ENCODE peak calls at places on chromosomes 2 and 18, in five cellular contexts. One of them, this sample, is unnamed.

GRCh38 chr2:37389984-37390765 is 45.7 kb downstream of the QPCT start:
- DNase-seq in CD8-positive, alpha-beta memory T cell: peak; percentile 76
- DNase-seq in esophagus squamous epithelium: no peak
- DNase-seq in Peyer's patch: no peak
- DNase-seq in MM.1S: peak; percentile 94
- DNase-seq in this sample: peak; percentile 85

GRCh38 chr2:172351586-172351985 is 75.8 kb upstream of the ITGA6 start:
- DNase-seq in CD8-positive, alpha-beta memory T cell: no peak
- DNase-seq in esophagus squamous epithelium: no peak
- DNase-seq in MM.1S: no peak
- DNase-seq in Peyer's patch: no peak
- DNase-seq in this sample: no peak

GRCh38 chr2:189083088-189083487 is 96.5 kb downstream of the COL5A2 start:
- DNase-seq in esophagus squamous epithelium: no peak
- DNase-seq in MM.1S: no peak
- DNase-seq in Peyer's patch: no peak
- DNase-seq in CD8-positive, alpha-beta memory T cell: no peak
- DNase-seq in this sample: no peak

GRCh38 chr2:25215948-25216679 is 47.7 kb upstream of the POMC start:
- DNase-seq in CD8-positive, alpha-beta memory T cell: peak; percentile 92
- DNase-seq in esophagus squamous epithelium: peak; percentile 18
- DNase-seq in Peyer's patch: peak; percentile 76
- DNase-seq in MM.1S: no peak
- DNase-seq in this sample: peak; percentile 92

GRCh38 chr18:36179562-36180334 is 7.5 kb upstream of the MOCOS start:
- DNase-seq in MM.1S: no peak
- DNase-seq in esophagus squamous epithelium: no peak
- DNase-seq in Peyer's patch: no peak
- DNase-seq in CD8-positive, alpha-beta memory T cell: no peak
- DNase-seq in this sample: no peak

GRCh38 chr2:60806988-60807681 is 51.1 kb downstream of the PAPOLG start:
- DNase-seq in esophagus squamous epithelium: no peak
- DNase-seq in Peyer's patch: no peak
- DNase-seq in MM.1S: peak; percentile 17
- DNase-seq in CD8-positive, alpha-beta memory T cell: peak; percentile 48
- DNase-seq in this sample: peak; percentile 37

GRCh38 chr2:231563378-231563961 is 29.2 kb upstream of the TEX44 start:
- DNase-seq in MM.1S: peak; percentile 52
- DNase-seq in Peyer's patch: no peak
- DNase-seq in CD8-positive, alpha-beta memory T cell: no peak
- DNase-seq in esophagus squamous epithelium: no peak
- DNase-seq in this sample: no peak

GRCh38 chr2:238380785-238381184 is 45.9 kb upstream of the ASB1 start:
- DNase-seq in esophagus squamous epithelium: no peak
- DNase-seq in CD8-positive, alpha-beta memory T cell: no peak
- DNase-seq in MM.1S: no peak
- DNase-seq in Peyer's patch: no peak
- DNase-seq in this sample: no peak

GRCh38 chr2:118569876-118570535 is 277.4 kb downstream of the EN1 start:
- DNase-seq in esophagus squamous epithelium: no peak
- DNase-seq in Peyer's patch: no peak
- DNase-seq in MM.1S: no peak
- DNase-seq in CD8-positive, alpha-beta memory T cell: no peak
- DNase-seq in this sample: no peak

GRCh38 chr2:205929445-205930027 is 156.4 kb downstream of the INO80D start:
- DNase-seq in esophagus squamous epithelium: no peak
- DNase-seq in CD8-positive, alpha-beta memory T cell: no peak
- DNase-seq in MM.1S: no peak
- DNase-seq in Peyer's patch: peak; percentile 73
- DNase-seq in this sample: no peak

GRCh38 chr2:21543630-21544029 is 419.9 kb downstream of the TDRD15 start:
- DNase-seq in CD8-positive, alpha-beta memory T cell: no peak
- DNase-seq in MM.1S: no peak
- DNase-seq in Peyer's patch: no peak
- DNase-seq in esophagus squamous epithelium: no peak
- DNase-seq in this sample: no peak

GRCh38 chr2:230956827-230957755 is 32.0 kb upstream of the GPR55 start:
- DNase-seq in CD8-positive, alpha-beta memory T cell: no peak
- DNase-seq in esophagus squamous epithelium: no peak
- DNase-seq in Peyer's patch: peak; percentile 65
- DNase-seq in MM.1S: peak; percentile 82
- DNase-seq in this sample: no peak

GRCh38 chr2:160430001-160430344 is 63.6 kb downstream of the RBMS1 start:
- DNase-seq in Peyer's patch: no peak
- DNase-seq in esophagus squamous epithelium: no peak
- DNase-seq in MM.1S: no peak
- DNase-seq in CD8-positive, alpha-beta memory T cell: no peak
- DNase-seq in this sample: no peak

GRCh38 chr2:160433466-160434172 is 60.0 kb downstream of the RBMS1 start:
- DNase-seq in CD8-positive, alpha-beta memory T cell: no peak
- DNase-seq in Peyer's patch: no peak
- DNase-seq in MM.1S: no peak
- DNase-seq in esophagus squamous epithelium: no peak
- DNase-seq in this sample: no peak

GRCh38 chr2:160432633-160433032 is 61.0 kb downstream of the RBMS1 start:
- DNase-seq in CD8-positive, alpha-beta memory T cell: no peak
- DNase-seq in esophagus squamous epithelium: no peak
- DNase-seq in Peyer's patch: no peak
- DNase-seq in MM.1S: no peak
- DNase-seq in this sample: no peak

GRCh38 chr2:160429248-160430000 is 64.2 kb downstream of the RBMS1 start:
- DNase-seq in MM.1S: peak; percentile 82
- DNase-seq in Peyer's patch: no peak
- DNase-seq in CD8-positive, alpha-beta memory T cell: no peak
- DNase-seq in esophagus squamous epithelium: no peak
- DNase-seq in this sample: peak; percentile 40

GRCh38 chr2:160431441-160431840 is 62.2 kb downstream of the RBMS1 start:
- DNase-seq in MM.1S: peak; percentile 16
- DNase-seq in CD8-positive, alpha-beta memory T cell: no peak
- DNase-seq in esophagus squamous epithelium: no peak
- DNase-seq in Peyer's patch: no peak
- DNase-seq in this sample: no peak
- H3K27ac ChIP-seq in MM.1S: no peak overlapping the region
- H3K27ac ChIP-seq in CD8-positive, alpha-beta memory T cell: no peak overlapping the region
- H3K27ac ChIP-seq in esophagus squamous epithelium: no peak overlapping the region
- H3K27ac ChIP-seq in Peyer's patch: no peak overlapping the region
- H3K27ac ChIP-seq in this sample: no peak overlapping the region

DNA sequence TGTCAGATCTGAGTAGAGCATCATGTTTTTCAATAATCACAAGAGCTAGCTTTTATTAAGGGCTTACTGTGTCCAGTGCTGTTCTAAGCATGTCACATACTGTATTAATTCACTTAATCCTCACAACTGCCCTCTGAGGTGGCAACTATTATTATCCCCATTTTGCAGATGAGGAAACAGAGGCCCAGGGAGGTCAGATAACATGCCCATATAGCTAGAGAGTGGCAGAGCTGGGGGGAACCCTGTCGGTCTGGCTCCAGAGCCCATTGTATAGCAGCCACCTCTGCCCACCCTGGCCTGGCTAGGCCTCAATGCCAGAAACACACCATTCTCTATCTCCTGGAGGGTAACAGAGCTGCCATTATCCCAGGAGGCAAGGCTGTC is 113.2 kb downstream of the B3GNT2 start:
- DNase-seq in CD8-positive, alpha-beta memory T cell: no peak
- DNase-seq in Peyer's patch: no peak
- DNase-seq in MM.1S: no peak
- DNase-seq in esophagus squamous epithelium: no peak
- DNase-seq in this sample: no peak
- H3K4me1 ChIP-seq in CD8-positive, alpha-beta memory T cell: peaks cover 67% of the 10 kb centered on the region
- H3K4me1 ChIP-seq in Peyer's patch: peaks cover 11% of the 10 kb centered on the region
- H3K4me1 ChIP-seq in MM.1S: peaks cover 49% of the 10 kb centered on the region
- H3K4me1 ChIP-seq in esophagus squamous epithelium: peaks cover 63% of the 10 kb centered on the region
- H3K4me1 ChIP-seq in this sample: peaks cover 71% of the 10 kb centered on the region

GRCh38 chr2:142588269-142588668 is 289.2 kb upstream of the KYNU start:
- DNase-seq in CD8-positive, alpha-beta memory T cell: no peak
- DNase-seq in esophagus squamous epithelium: no peak
- DNase-seq in Peyer's patch: no peak
- DNase-seq in MM.1S: no peak
- DNase-seq in this sample: no peak

GRCh38 chr2:142591408-142591807 is 286.1 kb upstream of the KYNU start:
- DNase-seq in Peyer's patch: no peak
- DNase-seq in CD8-positive, alpha-beta memory T cell: no peak
- DNase-seq in MM.1S: no peak
- DNase-seq in esophagus squamous epithelium: no peak
- DNase-seq in this sample: no peak

GRCh38 chr2:142585785-142586184 is 291.7 kb upstream of the KYNU start:
- DNase-seq in MM.1S: no peak
- DNase-seq in CD8-positive, alpha-beta memory T cell: no peak
- DNase-seq in Peyer's patch: no peak
- DNase-seq in esophagus squamous epithelium: no peak
- DNase-seq in this sample: no peak

GRCh38 chr2:142582317-142582716 is 295.1 kb upstream of the KYNU start:
- DNase-seq in Peyer's patch: no peak
- DNase-seq in esophagus squamous epithelium: no peak
- DNase-seq in MM.1S: no peak
- DNase-seq in CD8-positive, alpha-beta memory T cell: no peak
- DNase-seq in this sample: no peak

GRCh38 chr2:142586693-142587432 is 290.6 kb upstream of the KYNU start:
- DNase-seq in Peyer's patch: no peak
- DNase-seq in CD8-positive, alpha-beta memory T cell: no peak
- DNase-seq in esophagus squamous epithelium: no peak
- DNase-seq in MM.1S: peak; percentile 40
- DNase-seq in this sample: no peak
- H3K27ac ChIP-seq in Peyer's patch: no peak overlapping the region
- H3K27ac ChIP-seq in CD8-positive, alpha-beta memory T cell: no peak overlapping the region
- H3K27ac ChIP-seq in esophagus squamous epithelium: no peak overlapping the region
- H3K27ac ChIP-seq in MM.1S: peak overlapping the region; percentile 18
- H3K27ac ChIP-seq in this sample: no peak overlapping the region

GRCh38 chr2:227376911-227377396 is 2.2 kb downstream of the TM4SF20 start:
- DNase-seq in MM.1S: no peak
- DNase-seq in Peyer's patch: no peak
- DNase-seq in CD8-positive, alpha-beta memory T cell: no peak
- DNase-seq in esophagus squamous epithelium: no peak
- DNase-seq in this sample: no peak
- H3K4me1 ChIP-seq in MM.1S: no peaks in the 10 kb centered on the region
- H3K4me1 ChIP-seq in Peyer's patch: no peaks in the 10 kb centered on the region
- H3K4me1 ChIP-seq in CD8-positive, alpha-beta memory T cell: no peaks in the 10 kb centered on the region
- H3K4me1 ChIP-seq in esophagus squamous epithelium: no peaks in the 10 kb centered on the region
- H3K4me1 ChIP-seq in this sample: no peaks in the 10 kb centered on the region